ENCODE peak calls at places on chromosomes 4 and X, in five cellular contexts. Q is body of pancreas; A is GM13976; K is tibial artery; D is CD4-positive, alpha-beta T cell. R is an unnamed sample.

GRCh38 chrX:110146521-110146920 is 143.6 kb downstream of the TMEM164 start:
- DNase-seq in K (peak), Q (peak), D (no peak), A (peak), R (peak)

GRCh38 chr4:28313729-28314713 is 1453.4 kb downstream of the STIM2 start:
- DNase-seq in K (no peak), D (no peak), Q (no peak), A (no peak), R (no peak)

GRCh38 chr4:111031180-111031579 is 408.3 kb upstream of the PITX2 start:
- DNase-seq in A (no peak), D (no peak), Q (no peak), K (no peak), R (no peak)

GRCh38 chr4:169523796-169524195 is 88.6 kb downstream of the NEK1 start:
- DNase-seq in Q (no peak), A (no peak), D (no peak), K (no peak), R (no peak)

GRCh38 chr4:189664693-189665250 is 275.9 kb upstream of the FRG1 start:
- DNase-seq in A (no peak), Q (no peak), K (no peak), D (no peak), R (no peak)

GRCh38 chrX:100673397-100673953 is 29.5 kb downstream of the SRPX2 start:
- DNase-seq in K (no peak), Q (no peak), D (no peak), A (no peak), R (no peak)

GRCh38 chr4:144318797-144319196 is 178.3 kb upstream of the GYPA start:
- DNase-seq in K (no peak), Q (no peak), A (no peak), D (no peak), R (no peak)

GRCh38 chr4:170091069-170091696 is 1.4 kb upstream of the AADAT start:
- DNase-seq in Q (no peak), K (no peak), A (no peak), D (no peak), R (no peak)

GRCh38 chr4:83535520-83535944 is 376 bp upstream of the GPAT3 start:
- DNase-seq in Q (peak), A (peak), D (peak), K (peak), R (no peak)

GRCh38 chr4:130336585-130337217 is 1240.7 kb downstream of the C4orf33 start:
- DNase-seq in A (no peak), K (no peak), Q (no peak), D (no peak), R (no peak)

GRCh38 chr4:53476232-53477037 is 99.0 kb downstream of the FIP1L1 start:
- DNase-seq in Q (no peak), A (no peak), K (peak), D (no peak), R (no peak)

GRCh38 chrX:28802625-28803024 is 215.4 kb downstream of the IL1RAPL1 start:
- DNase-seq in D (no peak), A (no peak), Q (no peak), K (no peak), R (no peak)

GRCh38 chr4:175891863-175892262 is 79.8 kb upstream of the GPM6A start:
- DNase-seq in Q (no peak), D (no peak), A (peak), K (no peak), R (peak)
- TF ChIP-seq CTCF in Q (peak), D (no peak), A (peak), K (no peak), R (peak)

GRCh38 chr4:105956566-105956965 is 61.3 kb downstream of the NPNT start:
- DNase-seq in D (no peak), K (no peak), Q (no peak), A (no peak), R (no peak)
- TF ChIP-seq CTCF in D (no peak), K (no peak), Q (no peak), A (no peak), R (no peak)

GRCh38 chr4:129043523-129043922 is 49.8 kb downstream of the SCLT1 start:
- DNase-seq in K (no peak), Q (no peak), A (no peak), D (no peak), R (no peak)
- TF ChIP-seq CTCF in K (no peak), Q (no peak), A (no peak), D (no peak), R (no peak)

DNA sequence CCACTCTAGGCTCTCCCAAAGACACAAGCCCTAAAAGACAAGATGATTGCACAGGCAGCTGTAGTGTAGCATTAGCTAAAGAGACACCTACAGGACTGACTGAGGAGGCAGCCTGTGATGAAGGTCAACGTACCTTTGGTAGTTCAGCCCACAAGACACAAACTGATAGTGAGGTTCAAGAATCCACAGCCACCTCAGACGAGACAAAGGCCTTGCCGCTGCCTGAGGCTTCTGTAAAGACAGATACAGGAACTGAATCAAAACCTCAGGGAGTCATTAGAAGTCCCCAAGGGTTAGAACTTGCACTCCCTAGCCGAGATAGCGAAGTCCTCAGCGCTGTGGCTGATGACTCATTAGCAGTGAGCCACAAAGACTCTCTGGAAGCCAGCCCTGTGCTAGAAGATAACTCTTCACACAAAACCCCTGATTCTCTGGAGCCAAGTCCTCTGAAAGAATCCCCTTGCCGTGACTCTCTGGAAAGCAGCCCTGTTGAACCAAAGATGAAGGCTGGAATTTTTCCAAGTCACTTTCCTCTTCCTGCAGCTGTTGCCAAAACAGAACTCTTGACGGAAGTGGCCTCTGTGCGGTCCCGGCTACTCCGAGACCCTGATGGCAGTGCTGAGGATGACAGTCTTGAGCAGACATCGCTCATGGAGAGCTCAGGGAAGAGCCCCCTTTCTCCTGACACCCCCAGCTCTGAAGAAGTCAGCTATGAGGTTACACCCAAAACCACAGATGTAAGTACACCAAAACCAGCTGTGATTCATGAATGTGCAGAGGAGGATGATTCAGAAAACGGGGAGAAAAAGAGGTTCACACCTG is 306.3 kb downstream of the ANK2 start:
- DNase-seq in D (peak), Q (peak), A (peak), K (peak), R (peak)
- TF ChIP-seq CTCF in D (no peak), Q (no peak), A (peak), K (no peak), R (peak)